ENCODE peak calls at places on chromosomes 3 and 15, in five cellular contexts. X, P, W, V and T are unnamed samples.

GRCh38 chr3:164306042-164306441 is 772.3 kb downstream of the SI start:
- DNase-seq in X (no peak), P (no peak), W (no peak), V (no peak), T (no peak)

GRCh38 chr3:159806412-159806811 is 182.2 kb upstream of the IL12A start:
- DNase-seq in X (peak; percentile 31), P (no peak), W (no peak), V (no peak), T (no peak)

GRCh38 chr3:73893089-73893488 is 268.3 kb upstream of the PDZRN3 start:
- DNase-seq in X (no peak), P (no peak), W (no peak), V (no peak), T (no peak)

GRCh38 chr15:32717290-32718081 is at the start of gene GREM1:
- DNase-seq in X (no peak), P (no peak), W (no peak), V (no peak), T (no peak)

GRCh38 chr3:132225664-132226063 is 91.5 kb upstream of the ACP3 start:
- DNase-seq in X (no peak), P (no peak), W (no peak), V (no peak), T (no peak)

GRCh38 chr3:57992430-57993213 is 15.6 kb upstream of the FLNB start:
- DNase-seq in X (no peak), P (no peak), W (no peak), V (no peak), T (no peak)

GRCh38 chr3:79233431-79234060 is 534.3 kb downstream of the ROBO1 start:
- DNase-seq in X (no peak), P (no peak), W (no peak), V (no peak), T (no peak)

GRCh38 chr3:13937131-13937530 is 57.3 kb upstream of the WNT7A start:
- DNase-seq in X (no peak), P (no peak), W (no peak), V (no peak), T (no peak)

GRCh38 chr15:94086360-94086759 is 145.0 kb upstream of the MCTP2 start:
- DNase-seq in X (no peak), P (no peak), W (peak; percentile 32), V (no peak), T (no peak)

GRCh38 chr3:31621314-31621713 is 88.6 kb downstream of the STT3B start:
- DNase-seq in X (no peak), P (no peak), W (no peak), V (no peak), T (no peak)

GRCh38 chr3:105837143-105837740 is 31.6 kb downstream of the CBLB start:
- DNase-seq in X (no peak), P (no peak), W (no peak), V (no peak), T (no peak)

GRCh38 chr3:27607370-27607769 is 114.8 kb downstream of the EOMES start:
- DNase-seq in X (no peak), P (no peak), W (no peak), V (no peak), T (no peak)

GRCh38 chr3:147655236-147655635 is 246.1 kb downstream of the ZIC1 start:
- DNase-seq in X (no peak), P (no peak), W (no peak), V (no peak), T (peak; percentile 24)

GRCh38 chr3:125190781-125191180 is 21.8 kb downstream of the SLC12A8 start:
- DNase-seq in X (no peak), P (no peak), W (no peak), V (no peak), T (no peak)

GRCh38 chr3:190631295-190631694 is 117.4 kb downstream of the IL1RAP start:
- DNase-seq in X (no peak), P (no peak), W (no peak), V (no peak), T (no peak)

GRCh38 chr3:58704745-58705144 is 38.2 kb upstream of the FAM3D start:
- DNase-seq in X (no peak), P (no peak), W (no peak), V (no peak), T (no peak)

GRCh38 chr15:66472176-66472999 is 25.2 kb downstream of the SNAPC5 start:
- DNase-seq in X (no peak), P (no peak), W (no peak), V (peak; percentile 78), T (no peak)

GRCh38 chr3:45670995-45671394 is 18.2 kb upstream of the SACM1L start:
- DNase-seq in X (no peak), P (no peak), W (no peak), V (no peak), T (no peak)

GRCh38 chr15:45205192-45205591 is 17.4 kb upstream of the SHF start:
- DNase-seq in X (no peak), P (no peak), W (peak; percentile 21), V (peak; percentile 59), T (no peak)

GRCh38 chr3:119228290-119229145 is 12.2 kb downstream of the B4GALT4 start:
- DNase-seq in X (no peak), P (no peak), W (no peak), V (no peak), T (no peak)